ENCODE peak calls at places on chromosomes 16 and 17, in seven cellular contexts. R is kidney tubule cell, T is SK-N-SH, X is NCI-H1105, P is choroid plexus epithelial cell, J is activated T-cell treated with anti-CD3 and anti-CD28 coated beads for 24 hours, L is IMR-90. Q is an unnamed sample.

GRCh38 chr17:48244121-48244711 is 136.7 kb downstream of the SNX11 start:
- DNase-seq in R (peak), T (no peak), X (no peak), P (peak), J (no peak), L (peak), Q (no peak)

GRCh38 chr16:2422123-2422867 is 7.0 kb upstream of the CCNF start:
- DNase-seq in R (no peak), T (no peak), X (no peak), P (no peak), J (no peak), L (no peak), Q (no peak)

GRCh38 chr17:67659028-67659427 is 58.7 kb upstream of the NOL11 start:
- DNase-seq in R (no peak), T (no peak), X (no peak), P (no peak), J (no peak), L (no peak), Q (no peak)

GRCh38 chr17:82787081-82787848 is 35.4 kb downstream of the TBCD start:
- DNase-seq in R (no peak), T (no peak), X (peak), P (no peak), J (no peak), L (no peak), Q (no peak)

GRCh38 chr16:10577305-10578202 is 2.8 kb downstream of the EMP2 start:
- DNase-seq in R (no peak), T (peak), X (peak), P (no peak), J (no peak), L (no peak), Q (no peak)

GRCh38 chr17:62757518-62757951 is 50.6 kb downstream of the MARCHF10 start:
- DNase-seq in R (no peak), T (peak), X (no peak), P (no peak), J (no peak), L (peak), Q (no peak)

GRCh38 chr17:43211123-43211479 is 574 bp upstream of the TMEM106A start:
- DNase-seq in R (no peak), T (no peak), X (no peak), P (peak), J (no peak), L (no peak), Q (no peak)

GRCh38 chr17:35521150-35521549 is 16.3 kb downstream of the SLFN12L start:
- DNase-seq in R (no peak), T (no peak), X (no peak), P (no peak), J (no peak), L (no peak), Q (no peak)

GRCh38 chr17:39170051-39170450 is 4.1 kb upstream of the ARL5C start:
- DNase-seq in R (no peak), T (no peak), X (no peak), P (no peak), J (no peak), L (no peak), Q (no peak)

Q was measured in H4.